ENCODE peak calls at places on chromosomes 3 and 15, in four cellular contexts. W, N, Z and V are unnamed samples.
A peak's percentile ranks its signal among the peaks of the same experiment; 100 is the strongest.

GRCh38 chr3:194489736-194490612 is 3.2 kb upstream of the ATP13A3 start:
- DNase-seq in W (peak; percentile 62), N (peak; percentile 27), Z (no peak), V (no peak)

GRCh38 chr3:41095702-41096101 is 103.6 kb upstream of the CTNNB1 start:
- DNase-seq in W (no peak), N (no peak), Z (no peak), V (no peak)

GRCh38 chr15:83769411-83769960 is 115.6 kb downstream of the ADAMTSL3 start:
- DNase-seq in W (no peak), N (no peak), Z (no peak), V (no peak)

GRCh38 chr3:86978111-86978528 is 12.8 kb downstream of the VGLL3 start:
- DNase-seq in W (peak; percentile 35), N (peak; percentile 66), Z (no peak), V (no peak)

GRCh38 chr15:39869251-39869650 is 50.8 kb downstream of the GPR176 start:
- DNase-seq in W (no peak), N (no peak), Z (no peak), V (no peak)

GRCh38 chr15:41965441-41966413 is 6.6 kb downstream of the EHD4 start:
- DNase-seq in W (peak; percentile 41), N (no peak), Z (peak; percentile 39), V (no peak)

GRCh38 chr3:58999779-59000170 is 50.0 kb downstream of the CFAP20DC start:
- DNase-seq in W (peak; percentile 28), N (no peak), Z (no peak), V (no peak)

GRCh38 chr3:192409203-192409837 is 318.0 kb downstream of the FGF12 start:
- DNase-seq in W (no peak), N (no peak), Z (peak; percentile 80), V (peak; percentile 61)

GRCh38 chr3:48416091-48416505 is 13.8 kb downstream of the PLXNB1 start:
- DNase-seq in W (no peak), N (no peak), Z (no peak), V (no peak)

GRCh38 chr3:142768338-142768737 is 44.5 kb downstream of the TRPC1 start:
- DNase-seq in W (no peak), N (no peak), Z (no peak), V (no peak)

GRCh38 chr15:34753236-34753894 is 1.4 kb downstream of the GJD2 start:
- DNase-seq in W (peak; percentile 71), N (no peak), Z (peak; percentile 87), V (peak; percentile 77)

GRCh38 chr15:101185336-101185735 is 66.5 kb downstream of the CHSY1 start:
- DNase-seq in W (no peak), N (no peak), Z (no peak), V (no peak)

GRCh38 chr3:14143826-14144225 is 19.0 kb downstream of the TMEM43 start:
- DNase-seq in W (peak; percentile 94), N (peak; percentile 92), Z (no peak), V (no peak)

GRCh38 chr3:41362638-41363559 is 163.6 kb downstream of the CTNNB1 start:
- DNase-seq in W (no peak), N (no peak), Z (peak; percentile 67), V (peak; percentile 86)

GRCh38 chr15:77420610-77421369 is at the start of gene HMG20A:
- DNase-seq in W (peak; percentile 87), N (no peak), Z (peak; percentile 84), V (peak; percentile 90)

GRCh38 chr15:90956551-90957104 is 1.9 kb downstream of the RCCD1 start:
- DNase-seq in W (peak; percentile 70), N (peak; percentile 86), Z (peak; percentile 94), V (peak; percentile 81)

GRCh38 chr15:62972814-62973213 is 69.7 kb upstream of the TPM1 start:
- DNase-seq in W (peak; percentile 86), N (no peak), Z (no peak), V (no peak)

GRCh38 chr15:42726114-42726513 is 10.8 kb downstream of the CDAN1 start:
- DNase-seq in W (no peak), N (no peak), Z (peak; percentile 48), V (no peak)

GRCh38 chr15:31238369-31238768 is 88.3 kb upstream of the KLF13 start:
- DNase-seq in W (no peak), N (no peak), Z (no peak), V (no peak)

GRCh38 chr3:168878655-168879054 is 782.9 kb upstream of the GOLIM4 start:
- DNase-seq in W (peak; percentile 47), N (peak; percentile 13), Z (no peak), V (no peak)

GRCh38 chr15:62835762-62836161 is 206.8 kb upstream of the TPM1 start:
- DNase-seq in W (no peak), N (no peak), Z (no peak), V (no peak)

DNA sequence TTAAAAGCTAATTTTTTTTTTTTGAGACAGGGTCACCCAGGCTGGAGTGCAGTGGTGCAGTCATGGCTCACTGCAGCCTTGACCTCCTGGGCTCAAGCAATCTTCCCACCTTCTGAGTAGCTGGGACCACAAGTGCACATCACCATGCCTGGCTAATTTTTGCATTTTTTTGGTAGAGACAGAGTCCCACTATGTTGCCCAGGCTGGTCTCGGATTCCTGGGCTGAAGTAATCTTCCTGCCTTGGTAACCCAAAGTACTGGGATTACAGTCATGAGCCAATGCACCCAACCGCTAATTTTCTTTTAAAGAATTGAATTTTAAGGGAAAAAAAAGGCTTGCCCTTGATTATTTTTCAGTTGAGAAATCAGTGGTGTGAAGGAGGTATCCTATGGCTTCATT is 334.0 kb downstream of the SOX2 start:
- DNase-seq in W (no peak), N (no peak), Z (no peak), V (no peak)
- H3K18ac ChIP-seq in W (no peak overlapping the region), N (no peak overlapping the region), Z (no peak overlapping the region), V (no peak overlapping the region)

DNA sequence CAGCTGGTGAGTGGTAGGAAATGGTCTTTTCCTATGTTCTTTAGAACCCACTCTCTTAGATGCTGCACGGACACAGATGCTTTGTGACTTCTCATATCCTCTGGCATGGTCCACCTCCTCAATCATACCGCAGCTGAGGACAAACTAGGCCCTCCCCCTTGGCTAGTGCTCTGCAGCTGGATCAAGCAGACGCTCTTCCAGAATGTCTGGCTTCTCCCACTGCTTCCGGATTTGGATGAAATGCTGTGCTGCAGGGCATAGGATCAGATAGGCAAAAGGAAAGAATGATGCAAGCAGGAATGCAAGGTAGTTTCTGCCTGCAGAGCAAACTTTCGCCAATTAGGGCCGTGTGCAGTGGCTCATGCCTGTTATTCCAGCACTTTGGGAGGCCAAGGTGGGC is 75.7 kb upstream of the SLC4A7 start:
- DNase-seq in W (peak; percentile 88), N (peak; percentile 98), Z (no peak), V (no peak)
- H2AFZ ChIP-seq in W (peak overlapping the region; percentile 84), N (no peak overlapping the region), Z (peak overlapping the region; percentile 94), V (no peak overlapping the region)

GRCh38 chr15:85600001-85600400 is 194.7 kb downstream of the KLHL25 start:
- DNase-seq in W (no peak), N (no peak), Z (no peak), V (no peak)

GRCh38 chr15:85606721-85607120 is 188.0 kb downstream of the KLHL25 start:
- DNase-seq in W (no peak), N (no peak), Z (no peak), V (no peak)

GRCh38 chr15:85604194-85604593 is 190.5 kb downstream of the KLHL25 start:
- DNase-seq in W (no peak), N (no peak), Z (no peak), V (no peak)

GRCh38 chr15:85603703-85604102 is 191.0 kb downstream of the KLHL25 start:
- DNase-seq in W (no peak), N (no peak), Z (no peak), V (no peak)

GRCh38 chr15:85603160-85603559 is 191.6 kb downstream of the KLHL25 start:
- DNase-seq in W (no peak), N (no peak), Z (no peak), V (no peak)
- H3K4ac ChIP-seq in W (no peak overlapping the region), N (no peak overlapping the region), Z (no peak overlapping the region), V (no peak overlapping the region)

GRCh38 chr15:87779746-87780145 is 476.8 kb downstream of the NTRK3 start:
- DNase-seq in W (no peak), N (no peak), Z (no peak), V (no peak)

GRCh38 chr15:87781959-87782625 is 474.4 kb downstream of the NTRK3 start:
- DNase-seq in W (no peak), N (no peak), Z (no peak), V (no peak)

GRCh38 chr15:87777054-87777498 is 479.5 kb downstream of the NTRK3 start:
- DNase-seq in W (peak; percentile 95), N (no peak), Z (no peak), V (no peak)

DNA sequence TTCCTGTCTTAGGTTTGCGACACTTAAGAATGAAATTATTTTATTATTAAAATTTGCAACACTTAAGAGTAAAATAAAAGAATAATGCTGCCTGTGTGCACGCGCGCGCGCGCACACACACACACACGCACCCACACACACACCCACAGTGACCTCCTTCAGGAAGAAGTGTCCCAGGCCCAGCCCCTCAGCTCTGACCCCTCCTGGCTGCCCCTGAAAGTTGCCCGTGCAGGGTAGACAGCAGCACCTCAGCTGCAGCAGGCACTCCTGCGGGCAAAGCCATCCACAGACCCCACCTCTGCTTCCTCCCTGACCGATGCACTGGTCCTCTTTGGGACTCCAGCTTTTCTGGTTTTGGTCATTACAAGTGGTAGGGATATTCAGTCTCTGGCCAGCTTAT is 478.2 kb downstream of the NTRK3 start:
- DNase-seq in W (no peak), N (no peak), Z (no peak), V (no peak)
- H3K18ac ChIP-seq in W (no peak overlapping the region), N (no peak overlapping the region), Z (no peak overlapping the region), V (no peak overlapping the region)

GRCh38 chr15:96047255-96047931 is 283.1 kb upstream of the NR2F2 start:
- DNase-seq in W (peak; percentile 98), N (peak; percentile 64), Z (no peak), V (no peak)
- H2AFZ ChIP-seq in W (peak overlapping the region; percentile 41), N (no peak overlapping the region), Z (no peak overlapping the region), V (peak overlapping the region; percentile 57)